ENCODE peak calls at places on chromosomes 12 and 14, in eight cellular contexts. G is H9; W is HepG2; U is astrocyte of the spinal cord; H is astrocyte of the cerebellum; Z is lower leg skin; F is activated CD8-positive, alpha-beta T cell treated with anti-CD3 and anti-CD28 coated beads for 36 hours; I is vagina. L is an unnamed sample.
A peak's percentile ranks its signal among the peaks of the same experiment; 100 is the strongest.

GRCh38 chr14:30240002-30240401 is 312.4 kb upstream of the PRKD1 start:
- DNase-seq in G (no peak), W (no peak), U (no peak), H (no peak), Z (no peak), F (no peak), I (no peak), L (no peak)

GRCh38 chr14:89013098-89013504 is 188.7 kb downstream of the TTC8 start:
- DNase-seq in G (peak; percentile 73), W (peak; percentile 90), U (peak; percentile 20), H (no peak), Z (no peak), F (peak; percentile 50), I (no peak), L (no peak)

GRCh38 chr12:71585218-71585617 is 78.4 kb downstream of the ZFC3H1 start:
- DNase-seq in G (no peak), W (no peak), U (no peak), H (no peak), Z (no peak), F (no peak), I (no peak), L (no peak)

GRCh38 chr14:28596336-28596735 is 170.3 kb upstream of the FOXG1 start:
- DNase-seq in G (no peak), W (no peak), U (peak; percentile 77), H (peak; percentile 80), Z (no peak), F (no peak), I (no peak), L (no peak)

GRCh38 chr12:110657747-110658146 is 31.2 kb downstream of the HVCN1 start:
- DNase-seq in G (no peak), W (peak; percentile 25), U (no peak), H (no peak), Z (no peak), F (no peak), I (no peak), L (no peak)

GRCh38 chr12:103841690-103842584 is 903 bp upstream of the NT5DC3 start:
- DNase-seq in G (peak; percentile 90), W (peak; percentile 40), U (peak; percentile 95), H (peak; percentile 92), Z (peak; percentile 90), F (peak; percentile 79), I (no peak), L (peak; percentile 54)

GRCh38 chr12:49894754-49895153 is 8.9 kb downstream of the FAIM2 start:
- DNase-seq in G (no peak), W (no peak), U (no peak), H (no peak), Z (no peak), F (no peak), I (no peak), L (no peak)

GRCh38 chr12:1581973-1582708 is 12.2 kb downstream of the FBXL14 start:
- DNase-seq in G (no peak), W (no peak), U (no peak), H (no peak), Z (peak; percentile 57), F (no peak), I (no peak), L (no peak)

GRCh38 chr12:78767264-78767981 is 97.2 kb upstream of the SYT1 start:
- DNase-seq in G (no peak), W (no peak), U (no peak), H (no peak), Z (no peak), F (no peak), I (no peak), L (no peak)

GRCh38 chr12:65494537-65494936 is 216.1 kb downstream of the MSRB3 start:
- DNase-seq in G (no peak), W (peak; percentile 22), U (no peak), H (no peak), Z (no peak), F (no peak), I (no peak), L (no peak)

GRCh38 chr14:32428149-32428548 is 99.1 kb downstream of the AKAP6 start:
- DNase-seq in G (no peak), W (no peak), U (peak; percentile 47), H (no peak), Z (no peak), F (no peak), I (no peak), L (no peak)

GRCh38 chr12:22477894-22478287 is 66.5 kb downstream of the C2CD5 start:
- DNase-seq in G (no peak), W (no peak), U (peak; percentile 40), H (no peak), Z (no peak), F (no peak), I (no peak), L (no peak)

GRCh38 chr14:81452341-81452740 is 52.2 kb upstream of the STON2 start:
- DNase-seq in G (no peak), W (no peak), U (no peak), H (no peak), Z (no peak), F (no peak), I (no peak), L (no peak)

GRCh38 chr14:73774244-73774575 is 60.0 kb upstream of the PNMA1 start:
- DNase-seq in G (no peak), W (no peak), U (no peak), H (no peak), Z (no peak), F (no peak), I (no peak), L (no peak)

GRCh38 chr14:91047174-91047753 is 13.2 kb downstream of the RPS6KA5 start:
- DNase-seq in G (no peak), W (no peak), U (no peak), H (no peak), Z (no peak), F (no peak), I (no peak), L (no peak)

GRCh38 chr12:33825442-33825841 is 196.9 kb upstream of the ALG10 start:
- DNase-seq in G (no peak), W (no peak), U (peak; percentile 57), H (no peak), Z (no peak), F (no peak), I (no peak), L (no peak)

GRCh38 chr14:98513558-98513957 is 758.4 kb downstream of the BCL11B start:
- DNase-seq in G (no peak), W (no peak), U (no peak), H (no peak), Z (no peak), F (no peak), I (no peak), L (no peak)

DNA sequence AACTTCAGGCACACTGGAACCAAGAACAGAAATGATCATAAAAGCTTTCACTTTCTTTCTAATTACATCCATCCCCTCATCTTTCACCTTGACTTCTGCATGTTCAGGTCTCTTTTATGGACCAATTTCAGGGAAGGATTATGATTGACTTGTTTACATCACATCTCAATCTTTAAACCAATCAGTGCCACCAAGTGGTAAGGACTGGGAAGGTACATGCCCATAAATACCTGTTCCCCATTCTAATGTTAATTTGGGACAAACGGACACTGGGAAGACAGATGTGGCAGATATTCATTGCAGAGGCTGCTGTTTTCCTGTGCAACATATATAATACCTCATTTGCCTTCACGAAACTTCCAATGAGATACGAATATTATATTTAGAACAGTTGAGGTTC is 978.1 kb downstream of the GALC start:
- DNase-seq in G (no peak), W (no peak), U (no peak), H (no peak), Z (no peak), F (no peak), I (no peak), L (no peak)
- TF ChIP-seq CTCF in G (peak; percentile 47), W (peak; percentile 36), U (peak; percentile 7), H (no peak), Z (no peak), F (no peak), I (no peak), L (no peak)

GRCh38 chr14:106039400-106039799 is 513.0 kb downstream of the TMEM121 start:
- DNase-seq in G (no peak), W (no peak), U (no peak), H (no peak), Z (no peak), F (peak; percentile 92), I (no peak), L (no peak)
- TF ChIP-seq CTCF in G (no peak), W (no peak), U (no peak), H (no peak), Z (no peak), F (peak; percentile 81), I (no peak), L (no peak)

DNA sequence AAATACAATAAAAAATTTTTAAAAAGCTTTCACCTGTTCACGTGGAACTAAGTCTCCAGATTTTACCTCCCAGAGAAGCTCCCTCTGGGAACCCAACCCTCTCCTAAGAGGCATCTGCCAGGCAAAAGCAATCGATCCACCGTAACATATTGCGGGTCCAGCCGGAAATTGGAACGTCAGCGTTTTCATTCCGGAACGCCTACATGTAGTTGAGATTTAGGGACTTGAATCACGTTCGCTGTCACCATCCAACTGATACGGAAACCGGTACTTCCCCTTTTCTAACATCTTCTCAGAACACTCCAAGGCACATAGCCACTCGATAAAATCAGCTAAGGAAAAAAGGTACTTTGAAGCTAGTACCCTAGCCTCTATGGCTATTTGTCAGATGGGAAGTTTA is 70.3 kb downstream of the COX16 start:
- DNase-seq in G (no peak), W (no peak), U (no peak), H (no peak), Z (no peak), F (peak; percentile 81), I (no peak), L (no peak)
- TF ChIP-seq CTCF in G (no peak), W (no peak), U (no peak), H (no peak), Z (no peak), F (no peak), I (no peak), L (no peak)

GRCh38 chr14:104550849-104551728 is 28.5 kb upstream of the C14orf180 start:
- DNase-seq in G (no peak), W (no peak), U (no peak), H (no peak), Z (peak; percentile 81), F (no peak), I (no peak), L (peak; percentile 31)
- TF ChIP-seq CTCF in G (no peak), W (no peak), U (no peak), H (no peak), Z (no peak), F (no peak), I (no peak), L (no peak)

DNA sequence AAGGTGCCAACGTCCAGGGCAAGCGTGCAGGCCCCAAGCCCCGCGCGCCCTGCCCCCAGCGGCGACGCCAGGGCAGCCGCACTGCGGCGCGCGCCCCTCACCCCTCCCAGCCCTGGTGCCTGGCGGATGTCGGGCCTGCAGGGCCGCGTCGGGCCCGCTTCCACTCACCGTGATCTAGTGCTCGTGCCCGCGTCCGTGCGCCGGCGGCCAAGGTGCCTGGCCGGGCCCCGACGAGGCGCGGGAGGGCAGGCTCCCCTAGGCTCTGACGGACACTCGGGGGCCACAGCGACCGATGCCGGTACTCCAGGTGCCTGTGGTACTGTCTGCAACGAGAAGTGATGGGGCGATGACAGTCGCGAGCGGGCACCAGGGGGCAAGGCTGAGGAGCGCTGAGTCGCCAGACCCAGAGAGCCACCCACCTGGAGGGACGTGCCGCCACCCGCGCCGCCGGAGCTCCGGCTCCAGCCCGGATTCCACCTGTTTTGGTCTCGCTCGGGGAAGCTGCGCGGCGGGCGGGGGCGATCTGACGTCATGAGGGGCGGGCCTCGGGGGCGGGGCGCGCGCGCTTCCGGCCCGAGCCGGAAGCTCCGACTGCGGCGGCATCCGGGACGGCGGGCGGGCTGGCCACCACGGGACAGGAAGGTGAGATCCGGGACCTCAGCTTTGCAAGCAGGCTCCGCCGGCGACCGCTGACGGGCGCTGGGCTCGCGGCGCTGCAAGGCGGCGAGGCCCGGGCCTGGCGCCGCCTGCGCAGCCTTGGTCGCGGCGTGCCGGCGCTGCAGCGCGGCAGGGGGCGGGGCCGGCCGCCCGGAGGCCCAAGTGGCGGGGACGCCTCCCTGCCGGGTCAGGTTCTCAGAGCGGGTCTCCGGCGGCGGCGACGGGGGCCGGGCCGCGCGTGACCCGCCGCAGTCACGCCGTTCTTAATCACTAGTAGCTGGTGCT is at the start of the genes LYSET and MOAP1:
- DNase-seq in G (peak; percentile 93), W (peak; percentile 79), U (peak; percentile 86), H (no peak), Z (peak; percentile 97), F (peak; percentile 92), I (peak; percentile 90), L (peak; percentile 94)
- TF ChIP-seq CTCF in G (peak; percentile 52), W (peak; percentile 35), U (peak; percentile 8), H (peak; percentile 8), Z (no peak), F (peak; percentile 11), I (no peak), L (peak; percentile 12)